ENCODE peak calls at places on chromosomes 4 and X, in nine cellular contexts. E is sigmoid colon, T is heart left ventricle, Z is ovary, H is breast epithelium, F is body of pancreas, V is adrenal gland, R is lower leg skin, U is prostate gland. A is an unnamed sample.

GRCh38 chrX:53631156-53631555 is 55.4 kb downstream of the HUWE1 start:
- DNase-seq in E (no peak), T (no peak), Z (no peak), H (no peak), F (no peak), V (no peak), R (no peak), U (no peak), A (no peak)

GRCh38 chr4:180028682-180029081 is 2214.5 kb upstream of the TENM3 start:
- DNase-seq in E (no peak), T (no peak), Z (no peak), H (no peak), F (peak), V (peak), R (no peak), U (no peak), A (peak)

GRCh38 chr4:165207431-165208321 is at the start of gene KLHL2:
- DNase-seq in E (peak), T (peak), Z (peak), H (peak), F (peak), V (peak), R (peak), U (peak), A (peak)

GRCh38 chr4:81021526-81021944 is 9.0 kb upstream of the BMP3 start:
- DNase-seq in E (no peak), T (no peak), Z (no peak), H (no peak), F (no peak), V (no peak), R (no peak), U (peak), A (no peak)

GRCh38 chr4:173169428-173170209 is 1.0 kb downstream of the GALNT7 start:
- DNase-seq in E (peak), T (peak), Z (peak), H (peak), F (peak), V (peak), R (peak), U (peak), A (peak)

GRCh38 chr4:118180776-118181175 is 146.5 kb downstream of the NDST3 start:
- DNase-seq in E (no peak), T (no peak), Z (no peak), H (no peak), F (no peak), V (no peak), R (no peak), U (no peak), A (no peak)

GRCh38 chr4:112296949-112297483 is at the start of gene ALPK1:
- DNase-seq in E (no peak), T (no peak), Z (no peak), H (no peak), F (no peak), V (no peak), R (peak), U (peak), A (peak)

GRCh38 chr4:112585977-112586736 is 50.6 kb downstream of the ZGRF1 start:
- DNase-seq in E (no peak), T (no peak), Z (no peak), H (no peak), F (no peak), V (no peak), R (no peak), U (no peak), A (no peak)

GRCh38 chr4:38122060-38122459 is 161.9 kb downstream of the PTTG2 start:
- DNase-seq in E (no peak), T (no peak), Z (no peak), H (no peak), F (no peak), V (no peak), R (no peak), U (no peak), A (no peak)

GRCh38 chr4:153349206-153349805 is 4.8 kb downstream of the MND1 start:
- DNase-seq in E (no peak), T (no peak), Z (no peak), H (no peak), F (no peak), V (no peak), R (no peak), U (no peak), A (no peak)

GRCh38 chrX:151776113-151776790 is 41.7 kb downstream of the CNGA2 start:
- DNase-seq in E (no peak), T (no peak), Z (no peak), H (no peak), F (no peak), V (no peak), R (no peak), U (no peak), A (no peak)

GRCh38 chrX:101417981-101418841 is 10.2 kb downstream of the HNRNPH2 start:
- DNase-seq in E (peak), T (peak), Z (peak), H (no peak), F (peak), V (peak), R (peak), U (peak), A (peak)

GRCh38 chr4:16852644-16853043 is 45.8 kb downstream of the LDB2 start:
- DNase-seq in E (no peak), T (no peak), Z (no peak), H (no peak), F (no peak), V (no peak), R (no peak), U (no peak), A (no peak)

GRCh38 chr4:8129136-8129535 is 29.5 kb downstream of the ABLIM2 start:
- DNase-seq in E (no peak), T (no peak), Z (no peak), H (no peak), F (no peak), V (no peak), R (no peak), U (no peak), A (no peak)

GRCh38 chrX:71106427-71106826 is at the start of gene CXorf65:
- DNase-seq in E (no peak), T (no peak), Z (no peak), H (no peak), F (no peak), V (no peak), R (no peak), U (no peak), A (peak)

GRCh38 chr4:140020457-140021361 is 133.3 kb downstream of the MAML3 start:
- DNase-seq in E (no peak), T (no peak), Z (no peak), H (no peak), F (no peak), V (no peak), R (no peak), U (no peak), A (no peak)

GRCh38 chrX:9578083-9578779 is 113.4 kb downstream of the TBL1X start:
- DNase-seq in E (no peak), T (no peak), Z (no peak), H (no peak), F (no peak), V (no peak), R (no peak), U (no peak), A (no peak)

GRCh38 chrX:19799319-19800182 is 87.8 kb downstream of the SH3KBP1 start:
- DNase-seq in E (no peak), T (no peak), Z (no peak), H (no peak), F (no peak), V (no peak), R (peak), U (no peak), A (no peak)

GRCh38 chr4:4585012-4585670 is 43.3 kb upstream of the STX18 start:
- DNase-seq in E (no peak), T (no peak), Z (no peak), H (no peak), F (no peak), V (no peak), R (no peak), U (no peak), A (no peak)

GRCh38 chrX:72540318-72540717 is 32.3 kb downstream of the HDAC8 start:
- DNase-seq in E (no peak), T (no peak), Z (no peak), H (no peak), F (no peak), V (no peak), R (no peak), U (no peak), A (peak)

GRCh38 chr4:47391256-47391655 is 72.2 kb downstream of the COMMD8 start:
- DNase-seq in E (no peak), T (no peak), Z (no peak), H (no peak), F (no peak), V (no peak), R (no peak), U (no peak), A (no peak)

GRCh38 chr4:28225005-28225404 is 1364.4 kb downstream of the STIM2 start:
- DNase-seq in E (no peak), T (no peak), Z (no peak), H (no peak), F (no peak), V (no peak), R (no peak), U (no peak), A (no peak)

GRCh38 chrX:20965270-20966044 is 408.8 kb upstream of the CNKSR2 start:
- DNase-seq in E (no peak), T (no peak), Z (no peak), H (no peak), F (no peak), V (no peak), R (no peak), U (no peak), A (no peak)

GRCh38 chrX:153455571-153455970 is 9.7 kb upstream of the TREX2 start:
- DNase-seq in E (no peak), T (no peak), Z (no peak), H (no peak), F (no peak), V (no peak), R (no peak), U (no peak), A (no peak)

GRCh38 chr4:169823685-169824084 is 65.9 kb upstream of the HPF1 start:
- DNase-seq in E (no peak), T (peak), Z (no peak), H (no peak), F (peak), V (peak), R (no peak), U (peak), A (peak)

GRCh38 chr4:71287305-71287704 is 51.5 kb upstream of the SLC4A4 start:
- DNase-seq in E (no peak), T (no peak), Z (no peak), H (no peak), F (no peak), V (no peak), R (no peak), U (no peak), A (no peak)

GRCh38 chrX:107571296-107571998 is 56.9 kb upstream of the PRPS1 start:
- DNase-seq in E (no peak), T (no peak), Z (no peak), H (no peak), F (no peak), V (peak), R (no peak), U (no peak), A (no peak)

GRCh38 chrX:66014084-66014483 is 25.8 kb downstream of the VSIG4 start:
- DNase-seq in E (no peak), T (no peak), Z (no peak), H (no peak), F (no peak), V (no peak), R (no peak), U (no peak), A (no peak)

GRCh38 chr4:373062-373839 is 35.6 kb downstream of the ZNF141 start:
- DNase-seq in E (no peak), T (no peak), Z (no peak), H (no peak), F (no peak), V (no peak), R (no peak), U (no peak), A (no peak)

GRCh38 chr4:8847764-8848163 is 23.9 kb downstream of the HMX1 start:
- DNase-seq in E (peak), T (no peak), Z (no peak), H (no peak), F (peak), V (no peak), R (no peak), U (no peak), A (no peak)

GRCh38 chr4:138051157-138051556 is 191.0 kb downstream of the SLC7A11 start:
- DNase-seq in E (no peak), T (no peak), Z (no peak), H (no peak), F (no peak), V (no peak), R (no peak), U (no peak), A (no peak)

GRCh38 chrX:149641432-149641831 is 9.8 kb upstream of the TMEM185A start:
- DNase-seq in E (no peak), T (no peak), Z (no peak), H (no peak), F (no peak), V (no peak), R (no peak), U (no peak), A (no peak)

GRCh38 chr4:80070880-80071620 is 2.0 kb downstream of the ANTXR2 start:
- DNase-seq in E (no peak), T (no peak), Z (no peak), H (no peak), F (no peak), V (no peak), R (no peak), U (no peak), A (no peak)

GRCh38 chrX:10486373-10486772 is 134.0 kb downstream of the MID1 start:
- DNase-seq in E (peak), T (peak), Z (no peak), H (no peak), F (no peak), V (no peak), R (peak), U (no peak), A (no peak)

GRCh38 chrX:40097101-40097491 is 662 bp downstream of the BCOR start:
- DNase-seq in E (no peak), T (no peak), Z (no peak), H (no peak), F (no peak), V (no peak), R (no peak), U (no peak), A (peak)

DNA sequence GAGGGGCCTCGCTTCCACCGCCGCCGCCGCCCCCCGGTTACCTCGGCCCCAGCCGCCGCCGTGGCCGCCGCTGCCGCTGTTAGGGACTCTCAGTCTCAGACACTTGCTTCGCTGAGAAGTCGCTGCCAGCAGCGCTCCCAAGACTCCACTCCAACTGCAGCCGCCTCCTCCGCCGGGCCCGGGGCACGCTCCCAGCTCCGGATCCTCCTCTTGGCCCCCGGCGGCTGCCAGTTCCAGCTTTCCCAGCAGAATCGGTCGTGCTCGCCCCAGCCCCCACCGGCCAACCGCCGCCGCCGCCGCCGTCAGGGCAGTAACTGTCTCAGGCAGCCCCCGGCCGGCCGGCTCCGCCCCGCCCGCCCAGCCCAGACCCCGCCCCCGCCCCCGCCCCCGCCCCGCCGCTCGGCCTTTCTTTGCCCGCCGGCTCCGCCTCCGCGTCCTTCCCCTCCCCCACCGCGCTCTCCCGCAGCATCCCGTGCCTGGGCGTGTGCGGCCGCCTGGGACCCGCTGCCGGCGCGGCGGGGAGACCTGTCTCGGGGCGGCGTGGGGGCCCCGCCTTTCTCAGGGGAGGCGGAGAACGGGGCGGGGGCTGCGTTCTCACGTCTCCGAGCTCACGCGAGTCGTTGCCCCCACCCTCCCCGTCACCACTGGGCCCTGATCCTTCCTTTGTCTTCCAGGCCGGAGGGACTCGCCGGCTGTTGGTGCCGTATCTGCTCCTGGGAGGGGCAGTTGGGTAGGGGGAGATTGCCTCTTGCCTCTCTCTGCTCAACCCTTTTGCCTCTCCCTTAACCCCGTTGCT is at the start of gene ANKRD50:
- DNase-seq in E (peak), T (peak), Z (peak), H (peak), F (peak), V (peak), R (peak), U (peak), A (peak)
- TF ChIP-seq POLR2A in E (peak), T (no peak), Z (peak), H (peak), F (peak), V (peak), R (peak), U (peak), A (peak)

DNA sequence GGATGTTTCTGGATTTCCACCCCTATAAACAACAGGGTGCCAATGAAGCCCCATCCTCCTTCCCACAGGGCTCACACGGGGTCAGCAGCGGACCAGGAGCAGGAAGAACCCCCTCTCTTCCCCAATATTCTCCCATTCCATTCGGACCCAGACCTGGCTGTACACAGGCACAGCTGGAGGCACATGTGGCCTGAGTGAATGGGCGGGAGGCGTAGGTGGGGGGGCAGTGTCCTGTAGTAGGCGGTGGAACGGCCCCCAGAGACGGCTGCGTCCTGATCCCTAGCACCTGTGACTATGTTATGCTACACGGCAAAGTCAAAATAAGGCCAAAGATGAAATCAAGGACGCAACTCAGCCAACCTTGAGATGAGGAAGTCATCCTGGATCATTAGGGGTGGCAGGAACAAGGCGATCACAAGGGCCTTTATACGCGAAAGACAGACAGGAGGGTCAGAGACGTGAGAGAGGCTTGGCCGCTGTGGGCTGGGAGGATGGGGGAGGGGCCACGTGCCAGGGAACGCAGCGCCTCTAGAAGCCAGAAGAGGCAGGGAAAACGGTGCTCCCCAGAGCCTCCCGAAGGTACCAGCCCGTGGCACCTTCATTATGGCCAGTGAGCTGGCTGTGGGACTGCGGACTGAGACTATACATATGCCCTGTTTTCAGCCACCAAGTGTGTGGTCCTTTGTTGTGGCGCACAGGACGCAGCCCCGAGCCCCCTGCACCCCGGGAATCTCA is 75.6 kb downstream of the WFS1 start:
- DNase-seq in E (no peak), T (no peak), Z (no peak), H (no peak), F (no peak), V (no peak), R (no peak), U (no peak), A (no peak)
- TF ChIP-seq POLR2A in E (no peak), T (no peak), Z (no peak), H (no peak), F (no peak), V (no peak), R (no peak), U (no peak), A (no peak)

GRCh38 chr4:147733614-147734344 is 1.9 kb downstream of the ARHGAP10 start:
- DNase-seq in E (no peak), T (peak), Z (no peak), H (no peak), F (no peak), V (peak), R (peak), U (no peak), A (no peak)
- TF ChIP-seq POLR2A in E (no peak), T (no peak), Z (no peak), H (no peak), F (no peak), V (no peak), R (no peak), U (no peak), A (no peak)

DNA sequence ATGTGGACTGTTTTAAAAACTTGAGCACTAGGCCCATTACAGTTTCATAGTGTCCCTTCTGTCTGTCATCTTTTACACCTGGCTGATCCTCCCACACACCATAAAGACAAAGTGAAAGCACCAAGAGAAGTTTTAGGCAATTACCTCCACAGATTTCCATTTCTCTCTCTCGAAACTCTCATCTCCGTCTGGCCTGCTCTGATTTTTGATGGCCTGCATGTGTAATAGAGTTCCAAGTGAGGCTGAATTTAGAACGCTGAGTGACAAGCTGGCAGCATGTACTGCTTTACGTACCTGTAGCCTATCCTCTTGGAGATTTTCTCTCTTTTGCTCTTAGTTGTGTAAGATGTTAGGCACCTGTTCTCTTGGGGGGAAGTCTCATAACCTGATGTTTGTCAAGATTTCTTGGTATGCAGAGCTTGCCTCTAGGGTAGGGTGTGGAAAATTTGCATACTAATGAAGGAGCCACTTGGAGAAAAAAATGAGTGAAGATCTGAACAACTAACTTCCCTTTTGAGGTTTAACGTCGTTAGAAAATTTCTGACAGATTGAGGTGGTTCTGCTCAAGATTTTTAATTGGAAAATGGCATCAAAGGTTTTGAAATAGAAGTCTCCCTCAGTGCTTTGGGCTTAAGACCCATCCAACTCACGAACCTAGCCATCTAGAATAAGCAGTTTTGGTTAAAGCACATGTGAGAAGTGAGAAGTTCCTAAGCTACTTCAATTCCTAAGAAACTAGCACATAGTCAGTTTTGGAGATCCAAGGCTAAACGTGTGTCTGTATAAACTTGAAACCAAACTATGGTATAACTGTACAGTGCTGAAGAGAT is 57.6 kb upstream of the RAP1GDS1 start:
- DNase-seq in E (no peak), T (no peak), Z (no peak), H (no peak), F (no peak), V (no peak), R (no peak), U (no peak), A (no peak)
- TF ChIP-seq POLR2A in E (no peak), T (no peak), Z (no peak), H (no peak), F (no peak), V (no peak), R (no peak), U (no peak), A (no peak)

A was measured in erythroblast.